ENCODE peak calls at places on chromosomes 12 and 14, in five cellular contexts. D is IMR-90, L is neuronal stem cell, C is H9, Z is mesendoderm. I is an unnamed sample.

GRCh38 chr12:132710062-132710421 is 600 bp upstream of the PGAM5 start:
- DNase-seq in L (no peak), D (no peak), C (no peak), Z (no peak), I (no peak)

GRCh38 chr12:49673446-49674317 is 33.5 kb downstream of the FMNL3 start:
- DNase-seq in L (peak), Z (peak), C (peak), D (peak), I (peak)

GRCh38 chr12:43550831-43551270 is 1.2 kb downstream of the ADAMTS20 start:
- DNase-seq in D (no peak), C (peak), L (peak), Z (peak), I (no peak)

GRCh38 chr12:53160000-53160399 is 20.5 kb upstream of the ZNF740 start:
- DNase-seq in C (no peak), L (no peak), Z (no peak), D (no peak), I (no peak)

GRCh38 chr12:121060149-121061001 is 21.3 kb upstream of the OASL start:
- DNase-seq in D (peak), L (peak), C (peak), Z (peak), I (peak)

GRCh38 chr12:104569348-104570173 is 112.8 kb downstream of the CHST11 start:
- DNase-seq in Z (no peak), L (no peak), D (no peak), C (no peak), I (no peak)

GRCh38 chr14:61749867-61750266 is 12.4 kb upstream of the SNAPC1 start:
- DNase-seq in D (no peak), L (no peak), Z (peak), C (no peak), I (no peak)

GRCh38 chr14:63292805-63293204 is 25.9 kb downstream of the GPHB5 start:
- DNase-seq in C (no peak), D (no peak), Z (no peak), L (no peak), I (no peak)

GRCh38 chr14:75022655-75023054 is 19.9 kb downstream of the EIF2B2 start:
- DNase-seq in C (peak), Z (peak), L (no peak), D (no peak), I (no peak)

GRCh38 chr12:11227373-11227772 is 40.6 kb upstream of the TAS2R42 start:
- DNase-seq in C (no peak), L (no peak), Z (no peak), D (no peak), I (no peak)

GRCh38 chr12:508795-509194 is 49.1 kb downstream of the B4GALNT3 start:
- DNase-seq in D (no peak), C (no peak), Z (no peak), L (no peak), I (no peak)

GRCh38 chr12:68400231-68400829 is 68.2 kb upstream of the MDM1 start:
- DNase-seq in D (no peak), L (no peak), C (no peak), Z (no peak), I (no peak)

GRCh38 chr14:100417466-100417865 is 94.3 kb downstream of the SLC25A47 start:
- DNase-seq in Z (peak), L (peak), D (peak), C (peak), I (peak)

GRCh38 chr12:40202095-40203059 is 22.4 kb upstream of the LRRK2 start:
- DNase-seq in L (no peak), C (no peak), Z (no peak), D (no peak), I (no peak)

GRCh38 chr14:90266441-90267154 is 10.2 kb downstream of the PSMC1 start:
- DNase-seq in D (no peak), Z (no peak), L (no peak), C (no peak), I (no peak)

GRCh38 chr14:92584856-92585255 is 71.3 kb downstream of the RIN3 start:
- DNase-seq in Z (no peak), L (no peak), D (no peak), C (no peak), I (no peak)

GRCh38 chr14:73795974-73796373 is 55.7 kb upstream of the PTGR2 start:
- DNase-seq in L (no peak), D (peak), C (no peak), Z (peak), I (peak)

GRCh38 chr14:64673748-64674147 is 30.5 kb upstream of the PLEKHG3 start:
- DNase-seq in C (no peak), L (no peak), Z (no peak), D (no peak), I (no peak)

GRCh38 chr14:33652566-33653320 is 298.1 kb downstream of the EGLN3 start:
- DNase-seq in L (no peak), C (no peak), D (no peak), Z (no peak), I (no peak)

GRCh38 chr12:116665666-116666304 is 72.1 kb downstream of the SPRING1 start:
- DNase-seq in Z (no peak), C (no peak), L (no peak), D (no peak), I (no peak)

GRCh38 chr12:116666305-116666673 is 71.6 kb downstream of the SPRING1 start:
- DNase-seq in Z (no peak), L (no peak), D (no peak), C (no peak), I (no peak)

GRCh38 chr12:116659771-116660481 is 77.9 kb downstream of the SPRING1 start:
- DNase-seq in Z (no peak), C (no peak), D (peak), L (no peak), I (peak)

GRCh38 chr12:116661341-116661740 is 76.5 kb downstream of the SPRING1 start:
- DNase-seq in C (no peak), D (no peak), L (no peak), Z (no peak), I (no peak)

GRCh38 chr12:116662612-116663144 is 75.2 kb downstream of the SPRING1 start:
- DNase-seq in L (peak), Z (no peak), C (peak), D (peak), I (no peak)
- H3K18ac ChIP-seq in L (peak), Z (no peak), C (no peak), D (no peak), I (no peak)

GRCh38 chr12:45727994-45728624 is 1.4 kb upstream of the ARID2 start:
- DNase-seq in Z (no peak), D (peak), C (no peak), L (no peak), I (peak)
- H3K18ac ChIP-seq in Z (peak), D (peak), C (no peak), L (no peak), I (no peak)

DNA sequence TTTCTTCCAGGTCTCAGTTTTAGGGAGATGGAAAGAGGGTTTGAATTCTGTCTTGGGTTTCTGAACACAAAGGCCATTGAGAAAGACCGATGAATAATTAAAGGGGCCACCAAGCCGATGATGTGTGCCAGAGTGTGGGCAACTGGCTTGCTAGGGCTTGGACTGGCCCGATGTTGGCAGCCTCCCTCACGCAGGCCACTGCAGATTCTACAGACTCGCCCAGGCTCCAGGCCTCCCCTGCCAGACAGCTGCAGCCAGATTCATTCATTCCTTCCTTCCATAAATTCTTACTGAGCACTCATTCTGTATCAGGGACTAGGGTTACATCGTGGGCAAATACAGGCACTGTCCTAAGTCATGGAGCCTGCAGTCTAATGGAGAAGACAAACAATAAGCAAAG is 34.9 kb downstream of the ACTN1 start:
- DNase-seq in C (no peak), L (no peak), D (no peak), Z (no peak), I (no peak)
- H3K18ac ChIP-seq in C (no peak), L (no peak), D (no peak), Z (no peak), I (no peak)

DNA sequence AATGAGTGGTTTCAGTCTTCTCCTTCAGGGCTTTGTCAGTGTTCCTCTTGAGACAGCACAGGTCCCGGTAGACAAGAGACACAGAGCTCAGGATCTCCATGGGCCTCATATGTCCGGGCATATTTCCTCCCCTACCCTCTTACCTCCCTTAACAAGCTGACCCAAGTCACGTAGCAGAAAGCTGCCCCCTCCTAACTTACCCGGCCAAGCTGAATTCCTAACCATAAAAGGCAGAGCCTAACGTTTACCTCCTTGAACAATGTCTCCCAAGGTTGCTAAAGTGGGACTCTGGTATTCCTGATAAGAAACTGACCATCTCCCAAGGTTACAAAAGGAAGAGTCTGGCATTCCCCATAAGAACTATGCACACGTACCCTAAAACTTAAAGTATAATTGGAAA is 182.2 kb upstream of the USP15 start:
- DNase-seq in C (no peak), L (no peak), D (no peak), Z (peak), I (peak)
- H3K18ac ChIP-seq in C (peak), L (peak), D (no peak), Z (no peak), I (no peak)

DNA sequence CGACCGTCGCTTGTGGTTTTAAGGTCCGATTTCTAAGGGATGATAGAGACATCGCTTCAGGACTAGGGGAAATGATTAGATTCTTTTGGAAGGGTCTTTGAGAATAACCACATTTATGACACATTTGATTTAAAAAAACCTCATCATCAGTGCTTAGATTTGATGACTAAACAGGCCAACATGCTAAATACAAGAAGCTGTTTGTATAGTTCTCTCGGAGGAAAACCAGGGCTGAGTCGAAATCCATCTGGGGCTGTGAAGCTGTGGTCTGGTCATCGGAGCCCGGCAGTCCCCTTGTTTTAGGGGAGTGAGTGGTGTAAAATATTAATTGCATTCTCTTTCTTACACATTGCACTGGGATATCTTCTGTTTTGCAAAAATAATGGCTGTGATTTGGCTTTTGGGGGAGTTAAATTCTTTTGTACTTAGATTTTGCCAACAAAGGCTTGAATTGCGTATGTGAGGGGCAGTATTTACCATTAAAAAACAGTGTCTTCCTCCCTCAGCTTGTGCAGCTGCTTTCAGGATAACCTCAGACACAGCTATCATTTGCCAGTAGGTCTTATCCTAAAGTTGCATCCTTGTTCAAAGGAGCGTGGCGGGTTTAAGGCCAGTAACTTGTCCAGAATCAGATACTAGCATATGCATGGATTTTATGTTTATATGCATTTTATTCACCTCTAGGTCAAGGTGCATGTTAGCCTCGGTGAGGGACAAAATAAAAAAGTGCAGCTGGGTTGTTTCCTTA is 598 bp downstream of the GNG2 start:
- DNase-seq in D (peak), Z (peak), C (no peak), L (no peak), I (no peak)
- H3K18ac ChIP-seq in D (peak), Z (peak), C (no peak), L (no peak), I (no peak)

DNA sequence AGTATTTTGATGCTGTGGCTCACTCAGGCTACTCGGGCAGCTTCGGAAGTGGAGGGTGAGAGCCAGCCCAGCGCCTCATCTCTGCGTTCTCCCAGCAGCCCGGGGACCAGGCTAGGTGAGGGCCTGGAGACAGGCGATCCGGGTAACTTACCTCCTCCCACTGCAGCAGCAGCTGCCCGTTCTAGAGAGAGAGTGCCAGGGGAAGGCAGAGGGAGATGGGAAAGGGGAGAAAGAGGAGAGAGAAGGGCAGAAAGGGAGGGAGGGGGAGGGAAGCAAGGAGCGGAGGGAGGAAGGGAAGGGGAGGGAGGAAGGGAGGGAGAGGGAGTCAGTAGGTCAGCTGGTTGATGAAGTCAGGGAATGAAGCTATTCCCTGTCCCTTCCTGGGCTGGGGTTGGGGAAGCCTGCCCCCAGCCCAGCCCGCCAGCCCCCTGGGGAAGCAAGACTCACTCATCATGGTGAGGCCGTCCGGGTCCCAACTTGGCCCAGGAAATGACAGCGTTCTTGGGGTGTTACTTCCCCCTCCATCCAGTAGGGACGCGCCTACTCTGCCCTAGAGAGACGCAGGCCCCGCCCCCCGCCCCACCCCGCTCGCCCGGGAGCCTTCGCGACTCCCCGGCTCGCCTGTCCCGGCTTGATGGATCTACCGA is at the start of gene IFI27L2:
- DNase-seq in Z (peak), L (peak), C (peak), D (peak), I (peak)
- H3K18ac ChIP-seq in Z (peak), L (peak), C (no peak), D (peak), I (no peak)

GRCh38 chr14:50971122-50971781 is 27.0 kb upstream of the PYGL start:
- DNase-seq in Z (no peak), D (no peak), C (no peak), L (no peak), I (no peak)
- H3K18ac ChIP-seq in Z (no peak), D (no peak), C (no peak), L (no peak), I (no peak)

DNA sequence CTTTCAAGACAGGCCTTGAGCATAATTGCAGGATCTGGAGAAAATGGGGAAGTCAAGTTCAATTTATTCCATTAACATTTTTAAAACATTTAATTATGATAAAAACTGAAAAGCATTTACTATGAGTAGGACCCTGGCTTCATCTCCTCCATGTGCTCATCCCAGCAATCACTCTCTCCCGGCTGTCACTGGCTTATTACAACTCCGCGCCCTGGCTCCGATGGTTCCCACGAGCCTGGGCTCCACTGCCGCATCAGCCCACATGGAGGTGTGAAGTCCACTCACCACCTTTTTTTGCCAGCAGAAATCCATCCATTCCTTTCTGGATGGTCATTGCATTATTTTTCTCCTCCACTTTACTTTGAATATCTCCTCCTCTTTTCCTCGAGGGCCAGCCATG is 194.4 kb downstream of the EMP1 start:
- DNase-seq in D (no peak), C (no peak), L (no peak), Z (no peak), I (no peak)
- H3K18ac ChIP-seq in D (no peak), C (no peak), L (no peak), Z (no peak), I (no peak)

I was measured in trophoblast cell.